ENCODE peak calls at places on chromosomes 12 and 14, in four cellular contexts. A, U, K and C are unnamed samples.
A peak's percentile ranks its signal among the peaks of the same experiment; 100 is the strongest.

GRCh38 chr14:56027916-56028637 is 90.1 kb upstream of the PELI2 start:
- DNase-seq in A (no peak), U (no peak), K (no peak), C (no peak)

GRCh38 chr12:50550530-50551223 is 45.9 kb downstream of the DIP2B start:
- DNase-seq in A (no peak), U (no peak), K (no peak), C (no peak)

GRCh38 chr12:101181776-101182175 is 28.3 kb downstream of the SLC5A8 start:
- DNase-seq in A (no peak), U (no peak), K (no peak), C (no peak)

GRCh38 chr12:30909721-30910350 is 16.7 kb upstream of the TSPAN11 start:
- DNase-seq in A (no peak), U (no peak), K (no peak), C (no peak)

GRCh38 chr12:106114084-106115068 is 24.4 kb downstream of the NUAK1 start:
- DNase-seq in A (no peak), U (no peak), K (no peak), C (no peak)

GRCh38 chr12:104372048-104372720 is 68.6 kb downstream of the EID3 start:
- DNase-seq in A (no peak), U (no peak), K (no peak), C (no peak)

GRCh38 chr14:67856806-67857205 is 37.2 kb downstream of the RAD51B start:
- DNase-seq in A (no peak), U (no peak), K (no peak), C (no peak)

GRCh38 chr12:124512667-124513296 is 54.6 kb downstream of the NCOR2 start:
- DNase-seq in A (peak; percentile 64), U (peak; percentile 82), K (peak; percentile 44), C (no peak)

GRCh38 chr14:40119321-40119720 is 687.1 kb upstream of the FBXO33 start:
- DNase-seq in A (no peak), U (no peak), K (no peak), C (no peak)

GRCh38 chr12:28034271-28034670 is 61.7 kb upstream of the PTHLH start:
- DNase-seq in A (no peak), U (no peak), K (no peak), C (no peak)

GRCh38 chr12:112107728-112108447 is 695 bp downstream of the NAA25 start:
- DNase-seq in A (no peak), U (peak; percentile 24), K (peak; percentile 27), C (no peak)

GRCh38 chr14:101230161-101230850 is 326.8 kb upstream of the RTL1 start:
- DNase-seq in A (no peak), U (no peak), K (no peak), C (no peak)

GRCh38 chr12:108150436-108150835 is 21.3 kb downstream of the WSCD2 start:
- DNase-seq in A (no peak), U (no peak), K (no peak), C (no peak)

GRCh38 chr12:6461401-6462233 is 8.9 kb downstream of the VAMP1 start:
- DNase-seq in A (no peak), U (no peak), K (no peak), C (no peak)

GRCh38 chr14:98912655-98913054 is 359.3 kb downstream of the BCL11B start:
- DNase-seq in A (no peak), U (no peak), K (no peak), C (no peak)